ENCODE peak calls at places on chromosomes 7 and 10, in four cellular contexts. One of them, this sample, is unnamed.

GRCh38 chr10:18719811-18720210 is 60.6 kb downstream of the ARL5B start:
- DNase-seq in NB4: no peak
- DNase-seq in erythroblast: no peak
- DNase-seq in spleen: no peak
- DNase-seq in this sample: no peak

GRCh38 chr7:11831727-11832495 is at the start of gene THSD7A:
- DNase-seq in spleen: peak; percentile 84
- DNase-seq in erythroblast: peak; percentile 7
- DNase-seq in NB4: peak; percentile 70
- DNase-seq in this sample: peak; percentile 57

GRCh38 chr7:44309271-44310091 is 15.9 kb downstream of the CAMK2B start:
- DNase-seq in spleen: peak; percentile 87
- DNase-seq in NB4: peak; percentile 45
- DNase-seq in erythroblast: peak; percentile 47
- DNase-seq in this sample: no peak

GRCh38 chr7:135147899-135148721 is at the start of gene TMEM140:
- DNase-seq in NB4: no peak
- DNase-seq in spleen: peak; percentile 86
- DNase-seq in erythroblast: peak; percentile 87
- DNase-seq in this sample: no peak

GRCh38 chr7:108848486-108848885 is 278.8 kb downstream of the DNAJB9 start:
- DNase-seq in erythroblast: no peak
- DNase-seq in spleen: no peak
- DNase-seq in NB4: no peak
- DNase-seq in this sample: no peak

GRCh38 chr7:44285561-44285960 is 39.8 kb downstream of the CAMK2B start:
- DNase-seq in NB4: no peak
- DNase-seq in erythroblast: no peak
- DNase-seq in spleen: peak; percentile 38
- DNase-seq in this sample: no peak

GRCh38 chr7:36207451-36208291 is 54.6 kb downstream of the EEPD1 start:
- DNase-seq in NB4: peak; percentile 41
- DNase-seq in spleen: peak; percentile 79
- DNase-seq in erythroblast: peak; percentile 8
- DNase-seq in this sample: peak; percentile 70

GRCh38 chr7:111147708-111148107 is 56.8 kb downstream of the LRRN3 start:
- DNase-seq in spleen: no peak
- DNase-seq in erythroblast: no peak
- DNase-seq in NB4: no peak
- DNase-seq in this sample: no peak

DNA sequence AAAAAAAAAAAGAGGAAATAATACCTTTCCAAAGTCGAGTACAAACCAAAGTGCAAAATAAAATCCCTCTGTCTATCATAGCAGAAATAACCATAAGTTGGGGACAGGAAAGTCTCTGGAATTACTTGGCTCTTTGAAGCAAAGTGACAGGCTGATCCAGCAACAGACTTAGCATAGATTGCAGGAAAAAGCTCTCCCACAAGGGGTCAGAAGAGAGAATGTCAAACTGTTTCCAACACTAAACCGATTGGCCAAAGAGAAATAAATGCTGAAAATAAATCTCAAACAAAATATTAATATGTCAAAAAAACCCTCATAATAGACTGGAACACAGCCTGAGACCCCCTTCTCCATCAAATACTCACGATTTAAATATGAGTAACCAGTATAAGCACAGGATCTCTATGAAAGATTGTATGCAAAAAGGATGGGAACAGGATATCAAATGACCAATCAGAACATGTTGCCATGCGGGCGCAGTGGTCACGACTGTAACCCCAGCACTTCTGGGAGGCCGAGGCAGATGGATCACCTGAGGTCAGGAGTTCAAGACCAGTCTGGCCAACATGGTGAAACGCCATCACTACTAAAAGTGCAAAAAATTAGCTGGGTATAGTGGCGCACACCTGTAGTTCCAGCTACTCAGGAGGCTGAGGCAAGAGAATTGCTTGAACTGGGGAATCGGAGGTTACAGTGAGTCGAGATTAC is 1000.7 kb upstream of the LRRN3 start:
- DNase-seq in NB4: peak; percentile 24
- DNase-seq in spleen: peak; percentile 68
- DNase-seq in erythroblast: peak; percentile 0
- DNase-seq in this sample: no peak
- TF ChIP-seq POLR2A in NB4: no peak
- TF ChIP-seq POLR2A in spleen: no peak
- TF ChIP-seq POLR2A in erythroblast: no peak
- TF ChIP-seq POLR2A in this sample: no peak

GRCh38 chr7:6011541-6011940 is 2.5 kb downstream of the AIMP2 start:
- DNase-seq in NB4: no peak
- DNase-seq in spleen: no peak
- DNase-seq in erythroblast: no peak
- DNase-seq in this sample: no peak

GRCh38 chr7:6012355-6013104 is 3.5 kb downstream of the AIMP2 start:
- DNase-seq in spleen: no peak
- DNase-seq in erythroblast: no peak
- DNase-seq in NB4: peak; percentile 40
- DNase-seq in this sample: no peak

DNA sequence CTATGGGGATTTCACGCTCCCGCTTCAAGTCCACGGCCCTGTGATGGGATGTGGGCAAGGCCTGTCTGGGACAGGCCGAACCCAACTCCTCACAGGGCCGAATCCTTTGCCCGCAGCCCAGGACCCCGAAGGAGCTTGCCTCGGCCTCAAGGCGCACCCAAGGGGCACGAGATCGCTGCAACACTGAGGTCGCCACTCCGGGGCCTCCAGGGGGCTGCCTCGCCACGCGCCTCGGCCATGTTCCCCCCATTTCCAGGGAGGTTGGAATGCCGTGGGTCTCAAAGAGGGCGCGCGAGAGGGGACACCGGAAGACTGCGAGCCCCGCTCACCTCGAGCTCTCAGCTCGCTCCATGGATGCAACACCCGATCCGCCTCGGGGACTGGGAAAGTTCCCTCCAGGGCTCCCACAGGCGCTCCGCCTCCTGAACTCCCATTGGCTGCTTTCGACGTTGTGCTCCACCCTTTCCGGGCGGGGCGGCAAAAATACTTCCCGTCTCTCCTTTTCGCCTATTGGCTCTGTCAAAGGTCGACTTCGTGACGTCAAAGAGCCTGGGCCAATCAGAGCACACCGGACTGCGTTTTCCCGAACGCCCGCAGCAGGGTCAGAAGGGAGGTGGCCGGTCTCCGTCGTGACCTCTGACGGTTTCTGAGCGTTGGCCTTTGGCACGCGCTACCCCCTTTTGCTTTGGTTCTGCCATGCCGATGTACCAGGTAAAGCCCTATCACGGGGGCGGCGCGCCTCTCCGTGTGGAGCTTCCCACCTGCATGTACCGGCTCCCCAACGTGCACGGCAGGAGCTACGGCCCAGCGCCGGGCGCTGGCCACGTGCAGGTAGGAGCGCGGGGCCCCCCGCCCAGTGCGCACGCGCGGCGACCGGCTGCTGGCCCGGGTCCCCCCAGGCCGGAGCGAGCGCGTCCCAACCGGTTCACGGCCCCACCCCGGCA is at the start of the genes AIMP2 and PMS2:
- DNase-seq in erythroblast: peak; percentile 98
- DNase-seq in spleen: peak; percentile 97
- DNase-seq in NB4: peak; percentile 100
- DNase-seq in this sample: peak; percentile 97
- TF ChIP-seq POLR2A in erythroblast: peak; percentile 96
- TF ChIP-seq POLR2A in spleen: no peak
- TF ChIP-seq POLR2A in NB4: peak; percentile 97
- TF ChIP-seq POLR2A in this sample: peak; percentile 88

DNA sequence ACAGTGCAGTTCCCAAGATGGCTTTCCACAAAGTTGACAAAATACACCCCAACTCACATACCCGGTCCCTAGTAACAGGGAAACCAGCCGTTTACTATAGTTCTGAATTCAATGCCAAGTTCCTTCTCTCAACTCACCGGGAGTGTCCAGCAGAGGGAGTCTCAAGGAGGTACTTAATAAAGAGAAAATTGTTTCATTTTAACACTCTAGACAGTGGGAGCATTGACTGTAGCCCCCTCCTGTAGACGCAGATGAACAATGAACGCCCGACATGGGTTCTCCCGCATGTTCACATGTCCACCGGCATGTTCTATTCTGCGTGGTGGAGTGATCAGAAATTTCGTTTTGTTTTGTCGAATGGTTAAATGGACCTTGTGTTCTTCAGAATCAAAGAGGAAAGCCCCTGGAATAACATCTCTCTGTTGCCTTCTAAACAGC is 1.9 kb downstream of the HIPK2 start:
- DNase-seq in erythroblast: peak; percentile 73
- DNase-seq in spleen: no peak
- DNase-seq in NB4: peak; percentile 92
- DNase-seq in this sample: peak; percentile 61
- TF ChIP-seq POLR2A in erythroblast: no peak
- TF ChIP-seq POLR2A in spleen: no peak
- TF ChIP-seq POLR2A in NB4: no peak
- TF ChIP-seq POLR2A in this sample: no peak

GRCh38 chr7:1505731-1506550 is 1.8 kb upstream of the INTS1 start:
- DNase-seq in NB4: peak; percentile 97
- DNase-seq in spleen: peak; percentile 86
- DNase-seq in erythroblast: no peak
- DNase-seq in this sample: no peak

GRCh38 chr7:1501487-1502270 is 2.5 kb downstream of the INTS1 start:
- DNase-seq in spleen: peak; percentile 69
- DNase-seq in NB4: peak; percentile 88
- DNase-seq in erythroblast: no peak
- DNase-seq in this sample: no peak

GRCh38 chr7:1503390-1503789 is 799 bp downstream of the INTS1 start:
- DNase-seq in erythroblast: peak; percentile 38
- DNase-seq in NB4: peak; percentile 49
- DNase-seq in spleen: peak; percentile 81
- DNase-seq in this sample: no peak

GRCh38 chr7:1502845-1503244 is 1.3 kb downstream of the INTS1 start:
- DNase-seq in NB4: no peak
- DNase-seq in spleen: peak; percentile 77
- DNase-seq in erythroblast: no peak
- DNase-seq in this sample: no peak

GRCh38 chr7:1503816-1504775 is at the start of gene INTS1:
- DNase-seq in spleen: peak; percentile 98
- DNase-seq in erythroblast: peak; percentile 94
- DNase-seq in NB4: peak; percentile 98
- DNase-seq in this sample: peak; percentile 100
- TF ChIP-seq POLR2A in spleen: no peak
- TF ChIP-seq POLR2A in erythroblast: peak; percentile 68
- TF ChIP-seq POLR2A in NB4: peak; percentile 72
- TF ChIP-seq POLR2A in this sample: peak; percentile 51

GRCh38 chr7:75984130-75985008 is 10.0 kb downstream of the TMEM120A start:
- DNase-seq in erythroblast: no peak
- DNase-seq in spleen: no peak
- DNase-seq in NB4: no peak
- DNase-seq in this sample: no peak
- TF ChIP-seq POLR2A in erythroblast: no peak
- TF ChIP-seq POLR2A in spleen: no peak
- TF ChIP-seq POLR2A in NB4: no peak
- TF ChIP-seq POLR2A in this sample: no peak